ENCODE peak calls at places on chromosome 10, in four cellular contexts. K is pancreas, X is MM.1S, T is cardiac muscle cell. N is an unnamed sample.

GRCh38 chr10:58054881-58055280 is 212.8 kb downstream of the IPMK start:
- DNase-seq in K (no peak), X (no peak), T (no peak), N (no peak)

GRCh38 chr10:526651-527312 is 162.7 kb downstream of the DIP2C start:
- DNase-seq in K (no peak), X (no peak), T (no peak), N (no peak)

GRCh38 chr10:30917790-30918189 is 113.9 kb downstream of the ZNF438 start:
- DNase-seq in K (no peak), X (no peak), T (no peak), N (no peak)

GRCh38 chr10:30818010-30818660 is 188.6 kb upstream of the LYZL2 start:
- DNase-seq in K (no peak), X (no peak), T (peak), N (no peak)

GRCh38 chr10:28678687-28679457 is 1.6 kb downstream of the BAMBI start:
- DNase-seq in K (no peak), X (no peak), T (peak), N (no peak)

GRCh38 chr10:24350111-24350921 is 141.4 kb downstream of the KIAA1217 start:
- DNase-seq in K (no peak), X (no peak), T (no peak), N (no peak)

GRCh38 chr10:69239816-69240434 is 19.8 kb downstream of the HKDC1 start:
- DNase-seq in K (no peak), X (no peak), T (no peak), N (no peak)

GRCh38 chr10:126407831-126408230 is 19.6 kb upstream of the ADAM12 start:
- DNase-seq in K (no peak), X (no peak), T (no peak), N (no peak)

GRCh38 chr10:114103286-114103685 is 59.6 kb downstream of the ADRB1 start:
- DNase-seq in K (no peak), X (peak), T (peak), N (no peak)

GRCh38 chr10:80966326-80966986 is 428.8 kb downstream of the SH2D4B start:
- DNase-seq in K (no peak), X (peak), T (no peak), N (no peak)

GRCh38 chr10:21069929-21070363 is 172.8 kb upstream of the NEBL start:
- DNase-seq in K (no peak), X (no peak), T (peak), N (no peak)
- TF ChIP-seq CTCF in K (no peak), X (no peak), T (no peak), N (no peak)

DNA sequence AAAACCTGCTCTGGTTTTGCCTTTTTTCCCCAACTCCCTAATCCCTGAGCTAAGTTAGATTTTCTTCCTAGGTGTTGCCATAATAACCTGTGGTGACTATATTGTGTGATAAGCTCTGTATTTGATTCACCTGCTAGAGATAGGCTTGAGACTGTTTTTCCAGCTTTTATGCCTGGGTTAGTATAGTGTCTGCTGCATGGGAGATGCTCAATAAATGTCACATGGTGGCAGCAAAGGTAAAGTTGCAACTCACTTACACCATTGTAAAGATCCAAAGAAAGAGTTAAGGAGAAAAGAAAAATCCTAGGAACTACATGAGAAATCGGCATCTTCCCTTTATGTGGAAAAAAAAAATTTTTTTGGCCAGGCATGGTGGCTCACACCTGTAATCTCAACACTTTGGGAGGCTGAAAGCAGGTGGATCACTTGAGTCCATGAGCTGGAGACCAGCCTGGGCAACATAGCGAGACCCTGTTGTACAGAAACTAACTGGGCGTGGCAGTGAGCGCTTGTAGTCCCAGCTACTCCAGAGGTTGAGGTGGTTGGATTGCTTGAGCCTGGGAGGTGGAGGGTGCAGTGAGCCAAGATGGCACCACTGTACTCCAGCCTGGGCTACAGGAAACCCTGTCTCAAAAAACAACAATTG is 3.7 kb downstream of the CCNJ start:
- DNase-seq in K (no peak), X (no peak), T (no peak), N (no peak)
- TF ChIP-seq CTCF in K (no peak), X (peak), T (no peak), N (no peak)

DNA sequence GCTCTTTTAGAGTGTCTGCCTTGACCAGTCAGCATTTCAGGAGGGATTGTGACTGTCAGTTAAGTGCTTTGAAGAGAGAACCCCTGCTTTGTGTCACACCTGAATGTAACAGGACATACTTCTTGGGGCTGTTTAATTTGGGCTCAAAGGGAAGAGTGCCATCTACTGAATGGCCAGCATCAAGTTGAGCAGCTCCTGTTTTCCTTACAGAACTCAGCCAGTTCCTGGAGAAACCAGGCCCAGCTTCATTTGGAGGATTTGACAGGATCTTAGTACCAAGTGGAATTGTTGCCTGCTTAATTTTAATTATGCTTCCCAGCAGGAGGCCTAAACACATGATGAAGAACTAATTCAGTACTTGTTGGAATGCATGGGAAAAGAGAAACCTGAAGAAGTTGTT is 8.3 kb downstream of the ADD3 start:
- DNase-seq in K (no peak), X (no peak), T (peak), N (no peak)
- TF ChIP-seq CTCF in K (no peak), X (no peak), T (peak), N (no peak)

DNA sequence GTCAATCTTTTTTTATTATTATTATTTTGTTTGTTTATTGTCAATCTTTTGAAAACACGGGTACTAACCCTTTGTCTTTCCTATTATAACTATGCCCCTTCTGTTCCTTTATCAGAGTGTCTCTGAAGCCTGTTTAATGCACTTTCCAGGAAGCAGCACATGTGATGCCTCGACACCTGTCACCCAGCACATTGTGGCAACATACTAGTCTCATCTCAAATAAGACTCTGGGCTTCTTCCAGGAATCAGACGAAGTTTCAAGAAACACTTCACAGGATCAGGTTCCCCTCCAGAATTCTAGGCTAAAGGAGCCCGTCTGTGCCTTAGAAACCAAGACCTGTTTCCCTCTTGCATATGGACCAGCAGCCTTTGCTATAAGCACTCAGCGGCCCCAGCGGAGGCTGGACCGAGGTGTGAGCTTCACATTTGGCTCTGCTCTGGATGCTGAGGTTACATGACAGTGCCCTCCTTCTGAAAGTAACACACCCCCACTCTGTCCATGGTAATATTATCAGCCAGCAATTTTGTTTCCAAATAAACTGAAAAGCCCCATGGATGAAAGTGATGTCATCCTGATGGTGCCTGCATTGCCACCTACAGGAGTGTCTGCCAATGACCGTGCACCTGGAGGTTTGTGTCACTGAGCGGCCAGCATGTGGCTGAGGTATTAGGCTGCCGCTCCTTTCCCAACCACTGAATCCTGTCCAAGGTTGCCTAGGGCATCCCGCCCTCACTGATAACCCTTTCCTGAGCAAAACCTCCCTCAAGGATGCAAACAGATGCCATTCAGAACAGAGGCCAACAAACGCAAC is 38.1 kb downstream of the MKI67 start:
- DNase-seq in K (no peak), X (peak), T (no peak), N (peak)
- TF ChIP-seq CTCF in K (no peak), X (peak), T (no peak), N (no peak)

GRCh38 chr10:63700935-63701263 is 179.7 kb downstream of the REEP3 start:
- DNase-seq in K (no peak), X (no peak), T (no peak), N (no peak)
- TF ChIP-seq CTCF in K (no peak), X (no peak), T (no peak), N (no peak)

DNA sequence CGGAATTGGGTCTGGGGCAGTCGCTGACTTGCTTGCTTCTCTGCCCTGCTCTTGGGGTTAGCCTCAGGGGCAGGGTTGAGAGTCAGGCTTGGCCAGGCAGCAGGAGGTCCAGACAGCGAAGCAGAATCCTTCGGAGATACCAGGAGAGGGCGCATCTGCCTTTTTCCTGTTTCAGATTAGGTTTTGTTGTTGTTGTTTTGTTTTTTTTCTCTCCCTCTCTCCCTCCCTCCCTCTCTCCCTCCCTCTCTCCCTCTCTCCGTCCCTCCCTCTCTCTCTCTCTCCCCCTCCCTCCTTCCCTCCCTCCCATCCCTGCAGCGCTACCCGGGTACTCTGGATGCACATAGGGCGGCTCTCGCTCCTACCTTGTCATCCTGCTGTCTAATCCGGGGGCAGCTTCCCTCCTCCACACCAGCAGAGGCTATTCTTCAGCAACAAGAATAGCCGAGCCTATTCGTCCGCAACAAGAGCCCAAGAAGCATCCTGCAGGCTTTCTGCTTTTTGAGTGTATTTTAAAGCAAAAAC is 758 bp upstream of the OPTN start:
- DNase-seq in K (no peak), X (peak), T (no peak), N (peak)
- TF ChIP-seq CTCF in K (no peak), X (no peak), T (peak), N (no peak)

GRCh38 chr10:32327364-32327691 is 19.6 kb downstream of the EPC1 start:
- DNase-seq in K (no peak), X (no peak), T (no peak), N (no peak)

GRCh38 chr10:32329061-32329460 is 17.9 kb downstream of the EPC1 start:
- DNase-seq in K (no peak), X (no peak), T (no peak), N (no peak)

GRCh38 chr10:32326119-32326518 is 20.8 kb downstream of the EPC1 start:
- DNase-seq in K (no peak), X (no peak), T (no peak), N (no peak)

GRCh38 chr10:32326680-32327363 is 20.1 kb downstream of the EPC1 start:
- DNase-seq in K (no peak), X (no peak), T (no peak), N (no peak)

GRCh38 chr10:32328499-32328898 is 18.5 kb downstream of the EPC1 start:
- DNase-seq in K (no peak), X (no peak), T (no peak), N (no peak)
- TF ChIP-seq CTCF in K (no peak), X (no peak), T (no peak), N (no peak)